ENCODE peak calls at places on chromosomes 12 and 14, in seven cellular contexts. R is amygdala; S is hippocampal formation; F is RWPE1; L is activated T-cell treated with anti-CD3 and anti-CD28 coated beads for 48 hours; H is CD4-positive, alpha-beta T cell; G is G401. Y is an unnamed sample.

GRCh38 chr14:54908230-54908629 is 5.6 kb upstream of the GCH1 start:
- DNase-seq in H (no peak), R (no peak), L (no peak), S (no peak), F (no peak), G (no peak), Y (no peak)

GRCh38 chr14:50714452-50715073 is 46.5 kb upstream of the SAV1 start:
- DNase-seq in F (peak), R (no peak), S (no peak), L (no peak), G (peak), H (no peak), Y (peak)

GRCh38 chr14:76581592-76581991 is 179.7 kb upstream of the VASH1 start:
- DNase-seq in F (peak), G (no peak), R (no peak), H (no peak), S (no peak), L (no peak), Y (no peak)

GRCh38 chr14:75514673-75515630 is 7.3 kb upstream of the BATF start:
- DNase-seq in H (peak), G (no peak), F (no peak), R (no peak), S (no peak), L (peak), Y (peak)

GRCh38 chr14:104224516-104225281 is 86.3 kb downstream of the KIF26A start:
- DNase-seq in H (peak), G (no peak), S (no peak), L (peak), R (no peak), F (no peak), Y (peak)

GRCh38 chr12:67410667-67411067 is 141.5 kb downstream of the CAND1 start:
- DNase-seq in F (no peak), R (no peak), S (no peak), H (no peak), G (no peak), L (no peak), Y (no peak)

GRCh38 chr12:67420506-67420905 is 151.3 kb downstream of the CAND1 start:
- DNase-seq in H (no peak), S (no peak), G (no peak), R (no peak), L (no peak), F (no peak), Y (no peak)

GRCh38 chr12:43063642-43064041 is 474.1 kb upstream of the PRICKLE1 start:
- DNase-seq in L (no peak), R (no peak), G (no peak), S (no peak), H (no peak), F (no peak), Y (no peak)

GRCh38 chr14:104123879-104124278 is 14.5 kb upstream of the KIF26A start:
- DNase-seq in S (no peak), F (no peak), R (no peak), L (no peak), H (no peak), G (no peak), Y (no peak)

GRCh38 chr12:52121848-52122838 is 42.6 kb downstream of the SMIM41 start:
- DNase-seq in G (peak), F (peak), L (peak), S (peak), H (peak), R (no peak), Y (peak)

GRCh38 chr14:90053044-90053443 is 8.8 kb upstream of the KCNK13 start:
- DNase-seq in R (no peak), S (no peak), L (no peak), H (no peak), G (no peak), F (no peak), Y (no peak)

GRCh38 chr12:15886372-15887042 is 4.3 kb downstream of the STRAP start:
- DNase-seq in R (no peak), S (no peak), L (no peak), F (no peak), H (no peak), G (no peak), Y (peak)

GRCh38 chr12:1917172-1918070 is 1.0 kb downstream of the CACNA2D4 start:
- DNase-seq in F (no peak), S (no peak), L (no peak), G (no peak), R (no peak), H (no peak), Y (no peak)

GRCh38 chr12:68403296-68403695 is 71.1 kb upstream of the MDM1 start:
- DNase-seq in L (no peak), S (no peak), G (no peak), H (no peak), F (no peak), R (no peak), Y (no peak)

GRCh38 chr12:120799417-120800045 is 73.9 kb downstream of the ACADS start:
- DNase-seq in S (no peak), L (no peak), F (no peak), R (no peak), G (no peak), H (no peak), Y (no peak)

GRCh38 chr12:105226219-105226618 is 9.8 kb downstream of the APPL2 start:
- DNase-seq in L (no peak), R (no peak), G (peak), F (no peak), H (no peak), S (peak), Y (peak)

GRCh38 chr12:131943876-131944275 is 5.9 kb upstream of the EP400 start:
- DNase-seq in F (no peak), L (no peak), H (no peak), S (no peak), R (no peak), G (no peak), Y (no peak)

GRCh38 chr14:92049781-92050180 is 9.9 kb upstream of the TRIP11 start:
- DNase-seq in H (no peak), R (no peak), S (no peak), G (no peak), F (no peak), L (no peak), Y (no peak)

GRCh38 chr12:55724226-55724939 is 4.2 kb downstream of the RDH5 start:
- DNase-seq in L (peak), G (peak), R (no peak), S (peak), F (no peak), H (peak), Y (peak)

GRCh38 chr12:79444089-79444488 is 246.7 kb downstream of the PAWR start:
- DNase-seq in G (no peak), H (no peak), R (no peak), F (peak), S (no peak), L (no peak), Y (peak)

GRCh38 chr12:75923964-75924666 is 107.5 kb downstream of the PHLDA1 start:
- DNase-seq in S (no peak), G (no peak), L (no peak), F (no peak), R (no peak), H (no peak), Y (no peak)

GRCh38 chr14:57060276-57060956 is 208.3 kb downstream of the EXOC5 start:
- DNase-seq in L (peak), G (no peak), H (no peak), F (peak), S (no peak), R (no peak), Y (no peak)

GRCh38 chr12:122022393-122023338 is 982 bp downstream of the BCL7A start:
- DNase-seq in G (peak), F (peak), S (peak), H (peak), L (peak), R (no peak), Y (peak)

GRCh38 chr12:2339022-2339431 is 286.2 kb downstream of the CACNA1C start:
- DNase-seq in L (no peak), S (no peak), R (no peak), G (no peak), F (no peak), H (no peak), Y (peak)

GRCh38 chr12:84397279-84397678 is 515.3 kb downstream of the SLC6A15 start:
- DNase-seq in H (no peak), L (no peak), F (peak), R (no peak), S (no peak), G (no peak), Y (peak)

GRCh38 chr12:93653079-93653478 is 24.1 kb upstream of the CRADD start:
- DNase-seq in G (no peak), R (no peak), F (no peak), L (no peak), S (no peak), H (no peak), Y (no peak)

GRCh38 chr12:119593578-119594398 is at the start of gene TMEM233:
- DNase-seq in R (no peak), H (no peak), G (no peak), F (no peak), L (no peak), S (no peak), Y (peak)

GRCh38 chr14:21264025-21264801 is 5.0 kb downstream of the HNRNPC start:
- DNase-seq in S (no peak), R (no peak), G (no peak), L (no peak), H (no peak), F (peak), Y (peak)

GRCh38 chr14:97074456-97074855 is 277.3 kb downstream of the VRK1 start:
- DNase-seq in S (no peak), F (no peak), H (no peak), L (no peak), G (no peak), R (no peak), Y (no peak)

GRCh38 chr14:97137705-97138104 is 340.5 kb downstream of the VRK1 start:
- DNase-seq in S (no peak), H (no peak), F (no peak), G (no peak), R (no peak), L (no peak), Y (no peak)